ENCODE peak calls at places on chromosomes 4 and X, in four cellular contexts. One of them, this sample, is unnamed.
A peak's percentile ranks its signal among the peaks of the same experiment; 100 is the strongest.

GRCh38 chr4:10582059-10582686 is 102.4 kb downstream of the CLNK start:
- DNase-seq in neural progenitor cell: peak; percentile 60
- DNase-seq in A673: peak; percentile 14
- DNase-seq in A549: peak; percentile 8
- DNase-seq in this sample: peak; percentile 38

GRCh38 chr4:21226637-21227538 is 526.6 kb downstream of the PACRGL start:
- DNase-seq in neural progenitor cell: peak; percentile 6
- DNase-seq in A673: no peak
- DNase-seq in A549: no peak
- DNase-seq in this sample: no peak

GRCh38 chr4:87974856-87975462 is 555 bp upstream of the SPP1 start:
- DNase-seq in neural progenitor cell: no peak
- DNase-seq in A673: no peak
- DNase-seq in A549: peak; percentile 7
- DNase-seq in this sample: no peak

GRCh38 chr4:163922302-163922701 is 427.8 kb downstream of the TMA16 start:
- DNase-seq in neural progenitor cell: no peak
- DNase-seq in A673: no peak
- DNase-seq in A549: no peak
- DNase-seq in this sample: peak; percentile 19

GRCh38 chr4:158810487-158811215 is 41.8 kb downstream of the FNIP2 start:
- DNase-seq in neural progenitor cell: peak; percentile 17
- DNase-seq in A673: peak; percentile 36
- DNase-seq in A549: no peak
- DNase-seq in this sample: peak; percentile 91

GRCh38 chrX:132591719-132592275 is 103.0 kb upstream of the MBNL3 start:
- DNase-seq in neural progenitor cell: no peak
- DNase-seq in A673: no peak
- DNase-seq in A549: no peak
- DNase-seq in this sample: no peak

GRCh38 chr4:102253860-102254259 is 91.4 kb downstream of the SLC39A8 start:
- DNase-seq in neural progenitor cell: no peak
- DNase-seq in A673: no peak
- DNase-seq in A549: no peak
- DNase-seq in this sample: no peak

GRCh38 chr4:114694770-114695169 is 96.2 kb downstream of the UGT8 start:
- DNase-seq in neural progenitor cell: peak; percentile 45
- DNase-seq in A673: peak; percentile 51
- DNase-seq in A549: no peak
- DNase-seq in this sample: no peak

GRCh38 chr4:102348701-102349100 is 3.4 kb upstream of the SLC39A8 start:
- DNase-seq in neural progenitor cell: no peak
- DNase-seq in A673: no peak
- DNase-seq in A549: no peak
- DNase-seq in this sample: no peak

GRCh38 chr4:175308236-175308635 is 390.1 kb downstream of the ADAM29 start:
- DNase-seq in neural progenitor cell: no peak
- DNase-seq in A673: no peak
- DNase-seq in A549: no peak
- DNase-seq in this sample: peak; percentile 11

DNA sequence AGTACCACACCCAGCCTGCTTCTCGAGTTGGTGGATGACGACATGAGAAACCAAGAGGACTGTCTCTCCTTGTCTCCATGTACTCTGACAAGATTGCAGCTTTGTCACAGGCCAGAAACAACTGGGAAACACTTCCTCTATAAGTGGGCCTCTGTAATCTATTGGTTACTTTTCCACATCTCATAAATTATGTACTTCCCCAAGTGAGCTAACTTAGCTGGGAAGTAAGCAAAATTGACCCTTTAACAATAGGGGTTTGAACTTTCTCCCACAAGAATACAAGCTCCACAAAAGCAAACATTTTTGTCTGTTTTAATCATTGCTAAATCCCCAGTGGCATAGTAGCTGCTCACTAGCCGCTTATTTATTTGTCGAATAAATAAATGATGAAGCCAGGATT is 14.1 kb upstream of the USO1 start:
- DNase-seq in neural progenitor cell: no peak
- DNase-seq in A673: no peak
- DNase-seq in A549: no peak
- DNase-seq in this sample: no peak
- H3K4me1 ChIP-seq in neural progenitor cell: peaks cover 10% of the 10 kb centered on the region
- H3K4me1 ChIP-seq in A673: peaks cover 8% of the 10 kb centered on the region
- H3K4me1 ChIP-seq in A549: peaks cover 19% of the 10 kb centered on the region
- H3K4me1 ChIP-seq in this sample: no peaks in the 10 kb centered on the region

GRCh38 chr4:162645381-162645780 is 481.6 kb upstream of the FSTL5 start:
- DNase-seq in neural progenitor cell: peak; percentile 39
- DNase-seq in A673: no peak
- DNase-seq in A549: no peak
- DNase-seq in this sample: no peak
- TF ChIP-seq CTCF in neural progenitor cell: peak; percentile 56
- TF ChIP-seq CTCF in A673: peak; percentile 22
- TF ChIP-seq CTCF in A549: peak; percentile 53
- TF ChIP-seq CTCF in this sample: no peak

DNA sequence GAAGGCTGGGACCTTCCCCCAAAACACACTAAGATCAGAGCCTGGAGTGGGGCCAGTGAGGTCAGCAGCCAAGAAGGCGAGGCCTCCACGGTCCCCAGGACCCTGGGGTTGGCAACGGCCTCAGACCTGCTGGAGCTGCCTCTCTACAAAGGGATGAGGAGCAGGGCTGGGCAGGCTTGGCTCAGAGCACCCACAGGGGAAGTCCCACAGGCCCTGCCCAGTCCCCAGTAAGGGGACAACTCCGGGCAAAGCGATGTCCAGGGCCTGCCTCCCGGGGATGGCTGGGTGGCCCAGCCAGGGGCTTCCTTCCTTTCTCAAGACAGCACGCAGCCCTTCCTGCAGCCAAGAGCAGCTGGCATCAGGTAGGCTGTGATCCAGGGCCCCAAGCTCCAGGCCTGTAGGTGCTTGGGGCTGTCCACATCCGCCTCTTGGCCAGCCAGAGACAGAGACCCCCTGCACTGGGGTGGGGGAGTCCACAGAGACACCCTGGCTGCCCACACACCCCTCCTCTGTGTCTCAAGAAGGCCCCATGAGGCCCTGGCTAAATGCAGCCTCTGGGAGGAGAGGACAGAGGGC is 5.7 kb downstream of the MXD4 start:
- DNase-seq in neural progenitor cell: no peak
- DNase-seq in A673: no peak
- DNase-seq in A549: no peak
- DNase-seq in this sample: no peak
- H3K4me1 ChIP-seq in neural progenitor cell: peaks cover 6% of the 10 kb centered on the region
- H3K4me1 ChIP-seq in A673: peaks cover 20% of the 10 kb centered on the region
- H3K4me1 ChIP-seq in A549: peaks cover 6% of the 10 kb centered on the region
- H3K4me1 ChIP-seq in this sample: no peaks in the 10 kb centered on the region

GRCh38 chr4:174120446-174121142 is 162.9 kb downstream of the FBXO8 start:
- DNase-seq in neural progenitor cell: peak; percentile 70
- DNase-seq in A673: peak; percentile 92
- DNase-seq in A549: peak; percentile 19
- DNase-seq in this sample: peak; percentile 46
- TF ChIP-seq CTCF in neural progenitor cell: peak; percentile 66
- TF ChIP-seq CTCF in A673: peak; percentile 68
- TF ChIP-seq CTCF in A549: peak; percentile 53
- TF ChIP-seq CTCF in this sample: peak; percentile 69

GRCh38 chrX:108310511-108310910 is 127.7 kb downstream of the COL4A6 start:
- DNase-seq in neural progenitor cell: no peak
- DNase-seq in A673: no peak
- DNase-seq in A549: no peak
- DNase-seq in this sample: no peak
- H3K4me1 ChIP-seq in neural progenitor cell: peaks cover 4% of the 10 kb centered on the region
- H3K4me1 ChIP-seq in A673: no peaks in the 10 kb centered on the region
- H3K4me1 ChIP-seq in A549: peaks cover 88% of the 10 kb centered on the region
- H3K4me1 ChIP-seq in this sample: peaks cover 18% of the 10 kb centered on the region